ENCODE peak calls at places on chromosomes 3 and 15, in ten cellular contexts. E is prostate gland; V is GM23248; B is ovary; H is breast epithelium; T is vagina; G is suprapubic skin; U is neuronal stem cell; A is CD4-positive, CD25-positive, alpha-beta regulatory T cell; C is naive thymus-derived CD4-positive, alpha-beta T cell. I is an unnamed sample. For H3K4me1, the result is how much of the 10 kb centered on the place peaks cover.

GRCh38 chr15:55552926-55553325 is 35.2 kb downstream of the PYGO1 start:
- DNase-seq in G (no peak), T (no peak), U (no peak), A (no peak), E (no peak), B (no peak), H (no peak), C (no peak), V (peak), I (no peak)

GRCh38 chr3:183396662-183397391 is 31.6 kb downstream of the MCF2L2 start:
- DNase-seq in A (no peak), G (no peak), V (no peak), H (no peak), E (no peak), C (no peak), U (no peak), T (no peak), B (no peak), I (no peak)

GRCh38 chr3:146218880-146219866 is 31.7 kb downstream of the PLSCR4 start:
- DNase-seq in U (no peak), G (no peak), T (no peak), A (peak), B (peak), V (peak), C (no peak), H (no peak), E (peak), I (peak)

GRCh38 chr15:70179309-70179892 is 81.7 kb upstream of the TLE3 start:
- DNase-seq in V (no peak), G (no peak), H (no peak), U (no peak), T (no peak), B (no peak), A (no peak), E (no peak), C (no peak), I (no peak)

GRCh38 chr3:45884368-45885201 is 1.8 kb upstream of the CCR9 start:
- DNase-seq in H (no peak), T (no peak), U (no peak), A (no peak), V (no peak), G (no peak), C (no peak), B (no peak), E (no peak), I (no peak)

GRCh38 chr15:91981802-91982201 is 128.3 kb downstream of the SLCO3A1 start:
- DNase-seq in U (no peak), E (no peak), H (no peak), B (no peak), V (no peak), C (no peak), T (no peak), G (no peak), A (no peak), I (no peak)

GRCh38 chr15:25674948-25675347 is 188.2 kb downstream of the ATP10A start:
- DNase-seq in V (no peak), E (peak), U (no peak), A (no peak), G (peak), C (no peak), H (peak), T (no peak), B (no peak), I (no peak)

GRCh38 chr15:63063164-63063756 is 20.7 kb downstream of the TPM1 start:
- DNase-seq in A (no peak), V (no peak), C (no peak), G (no peak), U (no peak), E (no peak), T (no peak), H (no peak), B (no peak), I (no peak)

GRCh38 chr3:141373232-141373631 is 4.9 kb downstream of the ZBTB38 start:
- DNase-seq in V (no peak), B (no peak), H (no peak), E (no peak), G (no peak), C (no peak), T (no peak), A (no peak), U (no peak), I (no peak)

GRCh38 chr15:31487811-31488436 is 161.3 kb downstream of the KLF13 start:
- DNase-seq in U (no peak), V (peak), C (no peak), G (no peak), T (no peak), E (no peak), B (no peak), H (no peak), A (peak), I (no peak)

GRCh38 chr3:124209426-124209825 is 217.5 kb upstream of the ROPN1 start:
- DNase-seq in G (no peak), A (no peak), H (no peak), V (no peak), T (peak), B (no peak), E (no peak), C (no peak), U (no peak), I (no peak)

GRCh38 chr3:181693280-181693679 is 18.4 kb upstream of the SOX2 start:
- DNase-seq in T (no peak), E (no peak), C (no peak), A (no peak), U (no peak), H (no peak), V (no peak), B (no peak), G (no peak), I (no peak)

GRCh38 chr3:170802164-170803151 is 67.5 kb downstream of the RPL22L1 start:
- DNase-seq in U (no peak), G (no peak), E (no peak), V (peak), H (no peak), T (no peak), C (no peak), B (no peak), A (no peak), I (no peak)

GRCh38 chr3:182969277-182969676 is 11.1 kb downstream of the DCUN1D1 start:
- DNase-seq in U (no peak), T (no peak), G (no peak), V (peak), E (no peak), B (no peak), A (no peak), H (no peak), C (no peak), I (no peak)

GRCh38 chr15:100863406-100864198 is 16.0 kb upstream of the ALDH1A3 start:
- DNase-seq in T (no peak), U (no peak), E (no peak), C (no peak), G (peak), A (no peak), V (peak), H (no peak), B (no peak), I (no peak)

GRCh38 chr15:65021475-65021874 is 8.0 kb downstream of the MTFMT start:
- DNase-seq in T (no peak), G (no peak), H (no peak), E (no peak), U (no peak), B (no peak), A (no peak), C (no peak), V (no peak), I (no peak)

GRCh38 chr3:195802795-195803194 is 8.9 kb downstream of the MUC4 start:
- DNase-seq in C (no peak), U (no peak), E (no peak), T (no peak), H (no peak), B (no peak), A (peak), G (no peak), V (no peak), I (no peak)

GRCh38 chr15:78002996-78003395 is 74.5 kb downstream of the TBC1D2B start:
- DNase-seq in V (no peak), H (no peak), A (no peak), T (no peak), U (no peak), C (no peak), E (no peak), G (no peak), B (no peak), I (no peak)

GRCh38 chr3:42690191-42690590 is 4.9 kb downstream of the KLHL40 start:
- DNase-seq in U (no peak), H (no peak), T (no peak), B (no peak), G (peak), C (no peak), E (no peak), A (no peak), V (no peak), I (no peak)

GRCh38 chr15:58473720-58474119 is 41.9 kb downstream of the LIPC start:
- DNase-seq in U (no peak), B (no peak), V (peak), G (no peak), H (no peak), T (no peak), A (peak), E (no peak), C (no peak), I (no peak)

GRCh38 chr3:182921665-182922355 is 58.5 kb downstream of the DCUN1D1 start:
- DNase-seq in U (no peak), T (no peak), H (no peak), B (no peak), C (no peak), G (no peak), A (no peak), V (peak), E (no peak), I (no peak)

GRCh38 chr3:63824309-63824708 is 5.2 kb downstream of the C3orf49 start:
- DNase-seq in T (no peak), H (no peak), U (no peak), C (no peak), G (no peak), B (no peak), V (peak), A (no peak), E (no peak), I (no peak)

GRCh38 chr3:11145888-11146287 is 8.4 kb upstream of the HRH1 start:
- DNase-seq in V (peak), H (no peak), T (no peak), A (no peak), C (no peak), U (no peak), B (no peak), E (no peak), G (no peak), I (no peak)

GRCh38 chr3:143326983-143327382 is 207.4 kb downstream of the CHST2 start:
- DNase-seq in U (no peak), T (no peak), V (no peak), B (no peak), H (no peak), E (no peak), A (no peak), G (no peak), C (no peak), I (no peak)

GRCh38 chr3:58052373-58053273 is 44.4 kb downstream of the FLNB start:
- DNase-seq in B (peak), A (peak), E (peak), G (peak), V (peak), T (no peak), U (no peak), H (peak), C (no peak), I (no peak)

GRCh38 chr15:80706161-80706560 is 11.1 kb downstream of the ABHD17C start:
- DNase-seq in G (no peak), B (no peak), A (no peak), C (no peak), V (no peak), E (no peak), T (no peak), U (no peak), H (no peak), I (no peak)

GRCh38 chr15:80309769-80310384 is 57.9 kb upstream of the CTXND1 start:
- DNase-seq in B (no peak), H (no peak), E (peak), C (no peak), U (peak), A (no peak), G (no peak), T (no peak), V (peak), I (no peak)

GRCh38 chr3:34212175-34212574 is 413.7 kb downstream of the PDCD6IP start:
- DNase-seq in G (no peak), B (no peak), T (no peak), C (no peak), H (no peak), U (no peak), V (no peak), A (no peak), E (no peak), I (no peak)

GRCh38 chr15:41284425-41285177 is 47.8 kb downstream of the OIP5 start:
- DNase-seq in T (no peak), U (peak), E (peak), G (no peak), V (peak), B (no peak), H (no peak), C (no peak), A (peak), I (peak)

GRCh38 chr15:68586274-68586961 is 7.6 kb downstream of the CORO2B start:
- DNase-seq in V (peak), C (no peak), A (no peak), T (no peak), E (no peak), G (no peak), B (peak), H (no peak), U (no peak), I (no peak)

GRCh38 chr3:64327039-64327804 is 102.0 kb upstream of the PRICKLE2 start:
- DNase-seq in E (no peak), C (no peak), A (no peak), G (peak), T (peak), H (no peak), B (no peak), V (peak), U (no peak), I (no peak)

GRCh38 chr3:168267179-168267578 is 171.5 kb upstream of the GOLIM4 start:
- DNase-seq in A (no peak), T (no peak), V (no peak), U (no peak), G (no peak), C (no peak), B (no peak), H (no peak), E (no peak), I (no peak)

GRCh38 chr15:63353261-63353660 is 28.4 kb downstream of the CA12 start:
- DNase-seq in G (no peak), H (no peak), A (no peak), U (no peak), C (no peak), B (no peak), V (no peak), T (no peak), E (no peak), I (no peak)

GRCh38 chr3:14487086-14487485 is 53.1 kb downstream of the GRIP2 start:
- DNase-seq in C (no peak), A (no peak), T (no peak), E (no peak), G (no peak), B (no peak), U (no peak), V (no peak), H (no peak), I (no peak)

GRCh38 chr3:45381168-45381852 is 7.1 kb upstream of the LARS2 start:
- DNase-seq in T (no peak), B (no peak), H (no peak), V (peak), E (no peak), C (no peak), G (no peak), A (no peak), U (no peak), I (no peak)

GRCh38 chr3:156718622-156719300 is 44.4 kb downstream of the TIPARP start:
- DNase-seq in G (no peak), A (no peak), H (no peak), B (no peak), E (no peak), T (no peak), U (no peak), C (no peak), V (peak), I (no peak)

GRCh38 chr3:188594137-188594536 is 440.2 kb downstream of the LPP start:
- DNase-seq in T (no peak), E (no peak), U (no peak), G (no peak), C (no peak), B (no peak), V (peak), A (no peak), H (no peak), I (no peak)

GRCh38 chr15:92848852-92849598 is 51.1 kb upstream of the CHD2 start:
- DNase-seq in E (no peak), H (no peak), T (no peak), C (peak), B (no peak), V (peak), G (no peak), A (peak), U (no peak), I (peak)

GRCh38 chr3:133996996-133997395 is 32.7 kb downstream of the SLCO2A1 start:
- DNase-seq in G (peak), H (no peak), T (peak), U (no peak), B (no peak), E (no peak), A (no peak), C (no peak), V (no peak), I (no peak)

GRCh38 chr3:177357352-177358084 is 160.2 kb upstream of the TBL1XR1 start:
- DNase-seq in T (no peak), U (no peak), H (no peak), G (no peak), C (no peak), B (peak), E (no peak), V (peak), A (peak), I (no peak)

DNA sequence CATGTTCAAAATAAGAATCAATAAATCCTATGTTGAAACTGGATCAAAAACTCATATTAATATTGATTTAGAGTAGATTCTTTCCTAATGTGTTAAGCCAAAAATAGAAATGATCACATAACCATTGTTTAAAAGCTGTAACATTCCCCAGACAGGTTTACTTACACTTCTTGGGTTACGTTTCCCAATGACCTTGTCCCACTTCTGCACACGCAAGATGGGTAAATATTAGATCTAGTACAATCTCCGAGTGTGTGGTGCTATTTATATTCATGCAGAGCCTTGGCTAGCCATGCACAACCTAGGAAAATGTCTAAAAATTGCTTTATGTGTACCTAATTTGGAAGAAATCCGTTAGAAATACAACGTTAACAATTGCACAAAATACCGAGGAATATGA is 39.6 kb downstream of the ERC2 start:
- DNase-seq in V (no peak), H (no peak), U (no peak), G (no peak), A (no peak), C (no peak), E (no peak), B (no peak), T (no peak), I (no peak)
- H3K27ac ChIP-seq in V (no peak), H (no peak), U (no peak), G (no peak), A (no peak), C (no peak), E (no peak), B (no peak), T (no peak), I (no peak)

GRCh38 chr3:129001817-129002572 is 891 bp downstream of the EFCC1 start:
- DNase-seq in T (no peak), E (no peak), B (peak), V (peak), U (peak), H (no peak), C (peak), A (peak), G (no peak), I (no peak)

GRCh38 chr3:128999104-128999503 is 2.0 kb upstream of the EFCC1 start:
- DNase-seq in H (no peak), T (no peak), V (no peak), C (no peak), A (no peak), E (no peak), G (no peak), U (no peak), B (peak), I (no peak)

GRCh38 chr3:129001101-129001816 is at the start of gene EFCC1:
- DNase-seq in U (peak), H (peak), A (no peak), G (peak), B (peak), V (peak), E (peak), T (no peak), C (no peak), I (no peak)

GRCh38 chr3:129002573-129003569 is 1.8 kb downstream of the EFCC1 start:
- DNase-seq in H (no peak), A (no peak), G (no peak), T (no peak), E (no peak), B (peak), C (no peak), V (no peak), U (no peak), I (no peak)

DNA sequence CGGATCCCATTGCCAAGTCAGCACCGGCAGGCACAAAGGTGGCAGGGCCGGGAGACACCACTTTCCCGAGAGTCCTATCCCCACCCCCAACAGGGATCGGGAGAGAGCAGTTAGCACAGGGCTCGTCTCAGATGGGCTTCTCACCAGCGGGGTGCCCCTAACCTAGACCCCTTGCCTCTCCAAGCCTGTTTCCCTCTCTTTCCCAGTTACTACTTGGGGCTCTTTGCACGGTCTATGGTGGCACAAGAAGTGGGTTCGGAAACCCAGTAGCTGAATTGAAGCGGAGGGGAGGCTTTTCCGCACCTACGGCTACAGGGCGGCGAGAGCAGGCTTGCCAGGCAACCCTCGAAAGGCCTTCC is 383 bp upstream of the EFCC1 start:
- DNase-seq in A (no peak), E (no peak), B (no peak), C (no peak), G (no peak), U (no peak), V (no peak), H (no peak), T (no peak), I (no peak)
- H3K4me3 ChIP-seq in A (no peak), E (peak), B (peak), C (no peak), G (peak), U (peak), V (peak), H (peak), T (peak), I (no peak)

DNA sequence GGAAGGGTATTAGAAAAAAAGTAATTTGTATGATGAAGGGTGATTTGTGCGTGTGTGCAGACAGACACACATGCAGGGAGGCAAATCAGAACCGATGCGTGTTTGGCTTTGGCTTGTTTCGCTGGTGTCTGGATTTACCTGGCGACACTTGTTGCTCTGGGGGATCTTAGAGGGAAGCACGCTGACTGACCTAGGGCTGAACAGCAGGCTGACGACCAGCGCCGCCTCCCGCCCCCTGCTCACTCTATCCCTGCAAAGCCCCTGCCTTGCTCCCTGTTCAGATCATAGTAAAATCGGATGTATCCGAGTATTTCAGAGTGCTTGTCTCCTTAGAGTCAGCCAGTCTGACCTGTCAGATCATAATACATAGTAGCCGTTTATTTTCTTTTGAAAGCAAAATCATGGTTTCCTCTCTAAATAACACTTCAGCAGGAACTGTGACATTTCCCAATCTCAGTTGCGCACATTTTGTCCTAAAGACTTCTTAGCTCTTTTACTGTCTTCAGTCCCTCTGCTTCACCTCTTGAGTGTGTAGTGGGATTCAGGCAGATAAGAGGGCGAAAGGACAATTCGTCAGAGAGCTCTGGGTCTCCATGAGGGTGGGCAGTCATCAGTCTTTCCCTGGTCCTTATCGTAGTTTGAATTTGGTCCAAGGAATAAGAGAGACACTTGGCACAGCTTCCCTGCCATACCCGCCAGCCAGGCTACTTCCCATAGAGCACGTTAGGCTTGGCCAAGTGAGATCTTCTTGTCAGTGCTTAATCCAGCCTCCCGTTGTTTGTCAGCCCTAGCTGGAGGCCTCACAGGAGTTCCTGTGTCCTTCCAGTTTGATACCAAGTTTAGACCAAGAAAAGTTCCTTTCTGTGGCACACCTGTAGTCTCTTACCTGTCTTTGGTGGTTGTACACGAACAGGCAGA is 97.4 kb downstream of the PGPEP1L start:
- DNase-seq in E (no peak), C (no peak), H (no peak), T (no peak), V (no peak), B (no peak), G (no peak), A (no peak), U (no peak), I (no peak)
- H3K4me1 ChIP-seq in E (under half), C (under half), H (under half), T (under half), V (under half), B (under half), G (under half), A (under half), U (under half), I (under half)

GRCh38 chr3:4571690-4572334 is 78.7 kb downstream of the ITPR1 start:
- DNase-seq in B (no peak), H (no peak), C (no peak), A (peak), E (no peak), G (no peak), U (no peak), T (no peak), V (peak), I (no peak)
- H3K27ac ChIP-seq in B (no peak), H (no peak), C (no peak), A (no peak), E (no peak), G (no peak), U (no peak), T (no peak), V (no peak), I (no peak)